ENCODE peak calls at places on chromosomes 5 and 9, in six cellular contexts. Y, U, J, E, Q and W are unnamed samples.

GRCh38 chr5:33583332-33583731 is 142.6 kb downstream of the TARS1 start:
- DNase-seq in Y (no peak), U (no peak), J (no peak), E (no peak), Q (no peak), W (no peak)

GRCh38 chr5:10745133-10745532 is 15.9 kb downstream of the DAP start:
- DNase-seq in Y (no peak), U (no peak), J (no peak), E (no peak), Q (no peak), W (no peak)

GRCh38 chr5:160925281-160925680 is 73.3 kb upstream of the ATP10B start:
- DNase-seq in Y (no peak), U (no peak), J (no peak), E (no peak), Q (no peak), W (no peak)

GRCh38 chr9:87516222-87516930 is 18.7 kb downstream of the DAPK1 start:
- DNase-seq in Y (no peak), U (peak; percentile 50), J (no peak), E (no peak), Q (no peak), W (no peak)

GRCh38 chr5:128121679-128122078 is 38.1 kb downstream of the SLC12A2 start:
- DNase-seq in Y (no peak), U (no peak), J (peak; percentile 41), E (no peak), Q (no peak), W (no peak)

GRCh38 chr9:17695482-17695881 is 116.6 kb downstream of the SH3GL2 start:
- DNase-seq in Y (no peak), U (no peak), J (no peak), E (no peak), Q (no peak), W (no peak)

GRCh38 chr9:90880066-90880465 is 78.4 kb downstream of the SYK start:
- DNase-seq in Y (no peak), U (no peak), J (no peak), E (peak; percentile 57), Q (no peak), W (no peak)

GRCh38 chr9:137227057-137227852 is at the start of gene RNF224:
- DNase-seq in Y (peak; percentile 77), U (peak; percentile 71), J (peak; percentile 88), E (peak; percentile 91), Q (peak; percentile 17), W (peak; percentile 90)

GRCh38 chr5:139402561-139403158 is 1.2 kb downstream of the SPATA24 start:
- DNase-seq in Y (no peak), U (no peak), J (peak; percentile 52), E (no peak), Q (no peak), W (no peak)

GRCh38 chr5:171852255-171852681 is 66.7 kb downstream of the SMIM23 start:
- DNase-seq in Y (no peak), U (no peak), J (no peak), E (no peak), Q (no peak), W (no peak)

GRCh38 chr5:1240496-1241260 is 15.5 kb downstream of the SLC6A18 start:
- DNase-seq in Y (no peak), U (no peak), J (no peak), E (no peak), Q (no peak), W (no peak)

GRCh38 chr5:170625221-170626165 is 121.7 kb downstream of the KCNIP1 start:
- DNase-seq in Y (no peak), U (no peak), J (no peak), E (no peak), Q (no peak), W (no peak)

GRCh38 chr9:119934497-119934896 is 565.3 kb upstream of the BRINP1 start:
- DNase-seq in Y (no peak), U (no peak), J (no peak), E (no peak), Q (no peak), W (no peak)

GRCh38 chr9:128628471-128629048 is 28.1 kb downstream of the DYNC2I2 start:
- DNase-seq in Y (no peak), U (peak; percentile 78), J (peak; percentile 66), E (no peak), Q (peak; percentile 19), W (no peak)

GRCh38 chr9:126114850-126115460 is 211.7 kb upstream of the MVB12B start:
- DNase-seq in Y (no peak), U (no peak), J (no peak), E (peak; percentile 51), Q (no peak), W (no peak)

GRCh38 chr9:95107001-95107749 is 210.3 kb downstream of the FANCC start:
- DNase-seq in Y (no peak), U (peak; percentile 62), J (no peak), E (no peak), Q (no peak), W (no peak)

GRCh38 chr9:110886832-110887231 is 151.4 kb downstream of the LPAR1 start:
- DNase-seq in Y (no peak), U (no peak), J (no peak), E (no peak), Q (no peak), W (no peak)

GRCh38 chr9:120619751-120620655 is 40.0 kb upstream of the CDK5RAP2 start:
- DNase-seq in Y (peak; percentile 36), U (peak; percentile 30), J (peak; percentile 50), E (no peak), Q (peak; percentile 81), W (peak; percentile 65)

GRCh38 chr5:34858798-34859197 is 19.8 kb downstream of the TTC23L start:
- DNase-seq in Y (no peak), U (no peak), J (no peak), E (no peak), Q (no peak), W (no peak)

GRCh38 chr5:135455876-135456237 is 3.7 kb upstream of the TIFAB start:
- DNase-seq in Y (no peak), U (no peak), J (no peak), E (no peak), Q (no peak), W (no peak)

GRCh38 chr5:119019431-119020348 is 31.3 kb upstream of the DTWD2 start:
- DNase-seq in Y (no peak), U (no peak), J (no peak), E (no peak), Q (no peak), W (no peak)

GRCh38 chr9:130905125-130905901 is 8.7 kb upstream of the QRFP start:
- DNase-seq in Y (no peak), U (no peak), J (no peak), E (no peak), Q (no peak), W (no peak)

GRCh38 chr5:100496296-100496695 is 38.9 kb upstream of the FAM174A start:
- DNase-seq in Y (no peak), U (no peak), J (no peak), E (no peak), Q (no peak), W (no peak)

GRCh38 chr5:90518666-90519065 is 10.7 kb downstream of the LYSMD3 start:
- DNase-seq in Y (no peak), U (no peak), J (no peak), E (no peak), Q (no peak), W (no peak)

GRCh38 chr9:127904518-127904887 is 5.1 kb upstream of the ST6GALNAC6 start:
- DNase-seq in Y (no peak), U (no peak), J (no peak), E (no peak), Q (no peak), W (no peak)

GRCh38 chr9:35342221-35342620 is 147.7 kb upstream of the RUSC2 start:
- DNase-seq in Y (no peak), U (no peak), J (no peak), E (no peak), Q (no peak), W (no peak)

GRCh38 chr9:131142160-131142559 is 16.8 kb downstream of the NUP214 start:
- DNase-seq in Y (no peak), U (no peak), J (no peak), E (no peak), Q (no peak), W (no peak)

GRCh38 chr5:8908055-8908683 is 637.7 kb downstream of the SEMA5A start:
- DNase-seq in Y (no peak), U (no peak), J (peak; percentile 57), E (no peak), Q (no peak), W (peak; percentile 3)

GRCh38 chr5:63805151-63805550 is 157.1 kb downstream of the HTR1A start:
- DNase-seq in Y (no peak), U (no peak), J (no peak), E (no peak), Q (no peak), W (no peak)